ENCODE peak calls at places on chromosome 9, in ten cellular contexts. V is lung; E is esophagus squamous epithelium; N is CD8-positive, alpha-beta memory T cell; C is lower leg skin; W is GM12865; F is BE2C; H is psoas muscle; P is OCI-LY7; U is CD4-positive, alpha-beta memory T cell. G is an unnamed sample.
A peak's percentile ranks its signal among the peaks of the same experiment; 100 is the strongest.

GRCh38 chr9:84226126-84226525 is 114.4 kb downstream of the SLC28A3 start:
- DNase-seq in V (no peak), E (no peak), N (no peak), C (no peak), W (no peak), F (no peak), H (no peak), P (no peak), U (no peak), G (no peak)

GRCh38 chr9:90857103-90857502 is 55.5 kb downstream of the SYK start:
- DNase-seq in V (no peak), E (no peak), N (no peak), C (no peak), W (no peak), F (no peak), H (no peak), P (no peak), U (no peak), G (no peak)

GRCh38 chr9:18260527-18260926 is 213.4 kb upstream of the ADAMTSL1 start:
- DNase-seq in V (no peak), E (no peak), N (no peak), C (no peak), W (no peak), F (no peak), H (no peak), P (no peak), U (no peak), G (peak; percentile 40)

GRCh38 chr9:37921546-37922300 is 17.8 kb upstream of the SLC25A51 start:
- DNase-seq in V (no peak), E (no peak), N (no peak), C (peak; percentile 72), W (no peak), F (no peak), H (no peak), P (no peak), U (no peak), G (no peak)

GRCh38 chr9:110875275-110875674 is 163.0 kb downstream of the LPAR1 start:
- DNase-seq in V (peak; percentile 33), E (no peak), N (no peak), C (peak; percentile 86), W (peak; percentile 63), F (no peak), H (peak; percentile 61), P (no peak), U (no peak), G (no peak)

GRCh38 chr9:91395553-91396470 is 27.8 kb downstream of the NFIL3 start:
- DNase-seq in V (no peak), E (no peak), N (no peak), C (no peak), W (peak; percentile 74), F (no peak), H (no peak), P (peak; percentile 7), U (no peak), G (peak; percentile 75)

GRCh38 chr9:33676746-33677505 is 118.4 kb upstream of the PRSS3 start:
- DNase-seq in V (no peak), E (no peak), N (peak; percentile 4), C (no peak), W (no peak), F (peak; percentile 80), H (peak; percentile 59), P (no peak), U (peak; percentile 15), G (no peak)

GRCh38 chr9:88534456-88535225 is at the start of gene NXNL2:
- DNase-seq in V (peak; percentile 85), E (no peak), N (no peak), C (peak; percentile 94), W (no peak), F (peak; percentile 85), H (peak; percentile 64), P (no peak), U (peak; percentile 17), G (no peak)

GRCh38 chr9:83449981-83450380 is 88.2 kb downstream of the FRMD3 start:
- DNase-seq in V (no peak), E (no peak), N (no peak), C (no peak), W (no peak), F (no peak), H (no peak), P (no peak), U (no peak), G (no peak)

GRCh38 chr9:91255327-91255726 is 106.4 kb downstream of the AUH start:
- DNase-seq in V (no peak), E (no peak), N (no peak), C (no peak), W (no peak), F (no peak), H (no peak), P (no peak), U (no peak), G (peak; percentile 20)

GRCh38 chr9:13675638-13676000 is 396.1 kb upstream of the MPDZ start:
- DNase-seq in V (no peak), E (no peak), N (no peak), C (no peak), W (no peak), F (no peak), H (no peak), P (no peak), U (no peak), G (no peak)

GRCh38 chr9:87725900-87726709 is at the start of gene CTSL:
- DNase-seq in V (peak; percentile 83), E (peak; percentile 14), N (no peak), C (peak; percentile 99), W (no peak), F (peak; percentile 84), H (peak; percentile 97), P (no peak), U (peak; percentile 26), G (peak; percentile 24)

GRCh38 chr9:114300846-114301797 is 21.8 kb upstream of the ORM1 start:
- DNase-seq in V (no peak), E (no peak), N (no peak), C (peak; percentile 81), W (no peak), F (no peak), H (no peak), P (no peak), U (no peak), G (no peak)

GRCh38 chr9:18910858-18911257 is 122.2 kb downstream of the SAXO1 start:
- DNase-seq in V (no peak), E (no peak), N (no peak), C (no peak), W (no peak), F (no peak), H (no peak), P (no peak), U (no peak), G (no peak)

GRCh38 chr9:35603506-35603985 is 1.5 kb upstream of the TESK1 start:
- DNase-seq in V (peak; percentile 65), E (no peak), N (no peak), C (peak; percentile 97), W (no peak), F (no peak), H (peak; percentile 90), P (no peak), U (no peak), G (no peak)

GRCh38 chr9:69645488-69645887 is 26.7 kb downstream of the APBA1 start:
- DNase-seq in V (peak; percentile 79), E (no peak), N (no peak), C (peak; percentile 86), W (no peak), F (no peak), H (peak; percentile 46), P (no peak), U (no peak), G (no peak)

GRCh38 chr9:116494815-116495634 is 192.1 kb upstream of the TRIM32 start:
- DNase-seq in V (no peak), E (no peak), N (no peak), C (no peak), W (peak; percentile 48), F (peak; percentile 30), H (no peak), P (peak; percentile 30), U (no peak), G (no peak)

GRCh38 chr9:93261281-93261680 is 77.3 kb downstream of the WNK2 start:
- DNase-seq in V (no peak), E (no peak), N (no peak), C (peak; percentile 77), W (no peak), F (no peak), H (peak; percentile 44), P (peak; percentile 81), U (no peak), G (no peak)
- H3K4me3 ChIP-seq in V (no peak overlapping the region), E (no peak overlapping the region), N (no peak overlapping the region), C (no peak overlapping the region), W (no peak overlapping the region), F (no peak overlapping the region), H (no peak overlapping the region), P (no peak overlapping the region), U (no peak overlapping the region), G (no peak overlapping the region)

GRCh38 chr9:89619739-89620138 is 14.9 kb downstream of the GADD45G start:
- DNase-seq in V (no peak), E (no peak), N (no peak), C (no peak), W (no peak), F (no peak), H (no peak), P (no peak), U (no peak), G (no peak)
- H3K4me3 ChIP-seq in V (no peak overlapping the region), E (no peak overlapping the region), N (no peak overlapping the region), C (no peak overlapping the region), W (no peak overlapping the region), F (no peak overlapping the region), H (no peak overlapping the region), P (no peak overlapping the region), U (no peak overlapping the region), G (no peak overlapping the region)

GRCh38 chr9:98247826-98248657 is 7.4 kb downstream of the TBC1D2 start:
- DNase-seq in V (no peak), E (no peak), N (no peak), C (peak; percentile 68), W (no peak), F (no peak), H (no peak), P (no peak), U (no peak), G (no peak)
- H3K4me3 ChIP-seq in V (no peak overlapping the region), E (no peak overlapping the region), N (no peak overlapping the region), C (no peak overlapping the region), W (no peak overlapping the region), F (no peak overlapping the region), H (no peak overlapping the region), P (no peak overlapping the region), U (no peak overlapping the region), G (no peak overlapping the region)

GRCh38 chr9:97601228-97601898 is 31.8 kb downstream of the TSTD2 start:
- DNase-seq in V (no peak), E (no peak), N (no peak), C (no peak), W (no peak), F (no peak), H (peak; percentile 84), P (no peak), U (no peak), G (no peak)

GRCh38 chr9:97599447-97599846 is 33.7 kb downstream of the TSTD2 start:
- DNase-seq in V (no peak), E (no peak), N (no peak), C (no peak), W (no peak), F (no peak), H (no peak), P (no peak), U (no peak), G (no peak)

GRCh38 chr9:97600531-97601227 is 32.5 kb downstream of the TSTD2 start:
- DNase-seq in V (no peak), E (no peak), N (no peak), C (no peak), W (no peak), F (no peak), H (no peak), P (no peak), U (no peak), G (no peak)

GRCh38 chr9:97596906-97597305 is 36.3 kb downstream of the TSTD2 start:
- DNase-seq in V (no peak), E (no peak), N (no peak), C (no peak), W (no peak), F (no peak), H (no peak), P (no peak), U (no peak), G (no peak)

GRCh38 chr9:97598461-97599288 is 34.5 kb downstream of the TSTD2 start:
- DNase-seq in V (peak; percentile 75), E (no peak), N (peak; percentile 61), C (peak; percentile 90), W (peak; percentile 93), F (peak; percentile 87), H (peak; percentile 81), P (peak; percentile 84), U (peak; percentile 65), G (peak; percentile 62)
- H3K4me3 ChIP-seq in V (no peak overlapping the region), E (no peak overlapping the region), N (no peak overlapping the region), C (no peak overlapping the region), W (no peak overlapping the region), F (no peak overlapping the region), H (no peak overlapping the region), P (no peak overlapping the region), U (no peak overlapping the region), G (no peak overlapping the region)

G was measured in HFF-Myc.